ENCODE peak calls at places on chromosomes 16 and 17, in nine cellular contexts. One of them, this sample, is unnamed.

GRCh38 chr16:28063047-28063521 is 430 bp downstream of the GSG1L start:
- DNase-seq in HCT116: no peak
- DNase-seq in fibroblast of the aortic adventitia: no peak
- DNase-seq in upper lobe of right lung: no peak
- DNase-seq in RWPE1: no peak
- DNase-seq in cardiac muscle cell: peak
- DNase-seq in MM.1S: no peak
- DNase-seq in breast epithelium: no peak
- DNase-seq in astrocyte of the spinal cord: no peak
- DNase-seq in this sample: no peak

GRCh38 chr16:67170168-67170947 is at the start of gene NOL3:
- DNase-seq in astrocyte of the spinal cord: peak
- DNase-seq in upper lobe of right lung: peak
- DNase-seq in fibroblast of the aortic adventitia: peak
- DNase-seq in HCT116: no peak
- DNase-seq in breast epithelium: peak
- DNase-seq in MM.1S: peak
- DNase-seq in cardiac muscle cell: peak
- DNase-seq in RWPE1: peak
- DNase-seq in this sample: peak

GRCh38 chr16:19717781-19718623 is at the start of the genes IQCK and KNOP1:
- DNase-seq in MM.1S: peak
- DNase-seq in fibroblast of the aortic adventitia: peak
- DNase-seq in RWPE1: peak
- DNase-seq in HCT116: peak
- DNase-seq in upper lobe of right lung: peak
- DNase-seq in cardiac muscle cell: peak
- DNase-seq in astrocyte of the spinal cord: peak
- DNase-seq in breast epithelium: peak
- DNase-seq in this sample: peak

GRCh38 chr16:21162661-21163151 is 4.2 kb downstream of the LDAF1 start:
- DNase-seq in fibroblast of the aortic adventitia: peak
- DNase-seq in astrocyte of the spinal cord: no peak
- DNase-seq in RWPE1: no peak
- DNase-seq in upper lobe of right lung: no peak
- DNase-seq in cardiac muscle cell: no peak
- DNase-seq in MM.1S: no peak
- DNase-seq in breast epithelium: no peak
- DNase-seq in HCT116: no peak
- DNase-seq in this sample: no peak

GRCh38 chr16:4172070-4172469 is 55.8 kb upstream of the ADCY9 start:
- DNase-seq in cardiac muscle cell: no peak
- DNase-seq in upper lobe of right lung: no peak
- DNase-seq in MM.1S: no peak
- DNase-seq in breast epithelium: no peak
- DNase-seq in fibroblast of the aortic adventitia: peak
- DNase-seq in astrocyte of the spinal cord: no peak
- DNase-seq in RWPE1: no peak
- DNase-seq in HCT116: no peak
- DNase-seq in this sample: no peak

GRCh38 chr16:83253526-83253925 is 554.3 kb upstream of the HSBP1 start:
- DNase-seq in MM.1S: no peak
- DNase-seq in RWPE1: no peak
- DNase-seq in upper lobe of right lung: no peak
- DNase-seq in breast epithelium: no peak
- DNase-seq in cardiac muscle cell: no peak
- DNase-seq in HCT116: no peak
- DNase-seq in astrocyte of the spinal cord: no peak
- DNase-seq in fibroblast of the aortic adventitia: no peak
- DNase-seq in this sample: no peak

GRCh38 chr16:77374384-77374783 is 60.5 kb downstream of the ADAMTS18 start:
- DNase-seq in HCT116: no peak
- DNase-seq in MM.1S: no peak
- DNase-seq in RWPE1: peak
- DNase-seq in fibroblast of the aortic adventitia: no peak
- DNase-seq in upper lobe of right lung: no peak
- DNase-seq in cardiac muscle cell: no peak
- DNase-seq in breast epithelium: no peak
- DNase-seq in astrocyte of the spinal cord: no peak
- DNase-seq in this sample: no peak

GRCh38 chr17:28811594-28812135 is 30.9 kb downstream of the FAM222B start:
- DNase-seq in astrocyte of the spinal cord: peak
- DNase-seq in upper lobe of right lung: no peak
- DNase-seq in breast epithelium: no peak
- DNase-seq in HCT116: peak
- DNase-seq in fibroblast of the aortic adventitia: peak
- DNase-seq in RWPE1: peak
- DNase-seq in cardiac muscle cell: no peak
- DNase-seq in MM.1S: peak
- DNase-seq in this sample: peak

GRCh38 chr17:19346351-19347255 is 15.9 kb downstream of the B9D1 start:
- DNase-seq in breast epithelium: peak
- DNase-seq in cardiac muscle cell: no peak
- DNase-seq in RWPE1: peak
- DNase-seq in astrocyte of the spinal cord: peak
- DNase-seq in upper lobe of right lung: peak
- DNase-seq in MM.1S: no peak
- DNase-seq in fibroblast of the aortic adventitia: peak
- DNase-seq in HCT116: peak
- DNase-seq in this sample: peak

GRCh38 chr17:77424585-77425344 is 284.0 kb downstream of the SEC14L1 start:
- DNase-seq in MM.1S: no peak
- DNase-seq in breast epithelium: no peak
- DNase-seq in RWPE1: no peak
- DNase-seq in upper lobe of right lung: peak
- DNase-seq in cardiac muscle cell: peak
- DNase-seq in astrocyte of the spinal cord: peak
- DNase-seq in HCT116: no peak
- DNase-seq in fibroblast of the aortic adventitia: peak
- DNase-seq in this sample: no peak

GRCh38 chr17:65409381-65409780 is 152.1 kb downstream of the AXIN2 start:
- DNase-seq in astrocyte of the spinal cord: no peak
- DNase-seq in MM.1S: no peak
- DNase-seq in breast epithelium: no peak
- DNase-seq in RWPE1: no peak
- DNase-seq in HCT116: no peak
- DNase-seq in fibroblast of the aortic adventitia: no peak
- DNase-seq in cardiac muscle cell: no peak
- DNase-seq in upper lobe of right lung: no peak
- DNase-seq in this sample: no peak

DNA sequence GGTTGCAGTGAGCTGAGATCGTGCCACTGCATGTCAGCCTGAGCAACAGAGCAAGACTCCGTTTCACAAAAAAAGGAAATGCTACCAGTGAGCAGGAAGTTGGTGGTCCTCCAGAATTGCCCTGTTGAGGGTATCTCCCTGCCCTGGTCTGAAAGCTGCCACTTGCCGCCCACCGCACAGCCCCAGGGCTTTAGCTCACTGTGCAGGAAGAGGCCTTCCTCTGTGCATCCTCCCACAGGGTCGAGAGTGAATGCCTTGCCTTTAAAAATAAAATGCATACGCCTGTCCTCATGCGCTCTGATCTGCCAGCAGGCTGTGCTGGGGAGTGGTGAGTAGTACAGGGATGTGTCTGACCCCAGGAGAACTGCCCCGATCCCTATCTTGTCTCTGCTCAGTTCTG is 587.5 kb downstream of the MAF start:
- DNase-seq in HCT116: no peak
- DNase-seq in astrocyte of the spinal cord: no peak
- DNase-seq in RWPE1: no peak
- DNase-seq in upper lobe of right lung: no peak
- DNase-seq in fibroblast of the aortic adventitia: no peak
- DNase-seq in breast epithelium: no peak
- DNase-seq in cardiac muscle cell: no peak
- DNase-seq in MM.1S: no peak
- DNase-seq in this sample: no peak
- TF ChIP-seq CTCF in HCT116: no peak
- TF ChIP-seq CTCF in astrocyte of the spinal cord: no peak
- TF ChIP-seq CTCF in RWPE1: no peak
- TF ChIP-seq CTCF in upper lobe of right lung: no peak
- TF ChIP-seq CTCF in fibroblast of the aortic adventitia: no peak
- TF ChIP-seq CTCF in breast epithelium: no peak
- TF ChIP-seq CTCF in cardiac muscle cell: no peak
- TF ChIP-seq CTCF in MM.1S: no peak
- TF ChIP-seq CTCF in this sample: no peak

GRCh38 chr17:35089846-35090193 is 26.3 kb upstream of the RFFL start:
- DNase-seq in cardiac muscle cell: peak
- DNase-seq in MM.1S: no peak
- DNase-seq in HCT116: no peak
- DNase-seq in astrocyte of the spinal cord: peak
- DNase-seq in breast epithelium: no peak
- DNase-seq in upper lobe of right lung: no peak
- DNase-seq in RWPE1: peak
- DNase-seq in fibroblast of the aortic adventitia: no peak
- DNase-seq in this sample: no peak
- TF ChIP-seq CTCF in cardiac muscle cell: no peak
- TF ChIP-seq CTCF in MM.1S: no peak
- TF ChIP-seq CTCF in HCT116: peak
- TF ChIP-seq CTCF in astrocyte of the spinal cord: no peak
- TF ChIP-seq CTCF in breast epithelium: no peak
- TF ChIP-seq CTCF in upper lobe of right lung: no peak
- TF ChIP-seq CTCF in RWPE1: no peak
- TF ChIP-seq CTCF in fibroblast of the aortic adventitia: peak
- TF ChIP-seq CTCF in this sample: no peak

DNA sequence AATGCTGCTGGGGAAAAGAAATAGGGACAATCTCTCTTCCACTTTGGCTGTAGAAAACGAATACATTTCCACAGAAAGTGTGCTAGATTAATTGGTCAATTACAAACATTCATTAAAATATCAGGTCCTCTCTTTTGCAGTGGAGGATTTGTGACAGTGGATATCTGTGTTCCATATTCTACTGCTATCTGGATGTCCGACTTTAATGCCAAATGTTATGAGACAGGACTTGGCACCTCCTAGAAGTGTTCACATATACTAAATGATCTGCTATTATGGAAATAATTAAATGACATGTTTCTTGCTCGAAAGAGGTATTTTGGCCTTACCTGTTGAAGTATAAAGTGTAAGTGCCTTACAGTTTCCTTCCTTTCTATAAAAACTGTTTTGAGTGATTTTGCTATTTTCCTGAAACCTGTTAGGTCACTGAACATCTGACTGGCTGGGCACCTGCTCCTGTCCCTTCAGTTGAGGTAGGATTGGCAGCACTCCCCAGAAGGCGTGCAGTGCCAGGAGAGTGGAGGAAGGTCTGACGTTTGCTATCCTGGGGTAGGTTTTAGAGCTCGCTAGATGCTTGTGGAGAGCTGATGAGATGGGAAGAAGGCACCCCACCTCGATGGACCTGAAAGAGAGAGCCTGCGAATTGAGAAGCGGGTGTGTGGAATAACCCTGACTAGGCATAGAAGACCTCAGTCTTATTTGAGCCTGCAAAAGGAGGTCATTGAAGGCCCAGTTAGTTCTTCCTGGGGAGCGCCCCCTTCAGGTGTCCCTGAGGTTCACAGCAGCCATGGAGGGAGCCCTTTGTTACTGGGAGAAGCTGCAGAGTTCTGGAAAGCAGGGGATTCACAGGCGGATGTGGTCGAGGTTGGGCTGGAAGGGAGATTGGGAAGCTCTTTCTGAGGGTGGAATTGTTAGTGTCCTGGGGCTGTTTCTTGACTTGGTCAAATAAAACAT is 159.4 kb upstream of the ZNF267 start:
- DNase-seq in fibroblast of the aortic adventitia: no peak
- DNase-seq in upper lobe of right lung: no peak
- DNase-seq in astrocyte of the spinal cord: no peak
- DNase-seq in cardiac muscle cell: peak
- DNase-seq in breast epithelium: no peak
- DNase-seq in RWPE1: no peak
- DNase-seq in MM.1S: no peak
- DNase-seq in HCT116: no peak
- DNase-seq in this sample: peak
- TF ChIP-seq CTCF in fibroblast of the aortic adventitia: peak
- TF ChIP-seq CTCF in upper lobe of right lung: peak
- TF ChIP-seq CTCF in astrocyte of the spinal cord: peak
- TF ChIP-seq CTCF in cardiac muscle cell: peak
- TF ChIP-seq CTCF in breast epithelium: no peak
- TF ChIP-seq CTCF in RWPE1: no peak
- TF ChIP-seq CTCF in MM.1S: peak
- TF ChIP-seq CTCF in HCT116: peak
- TF ChIP-seq CTCF in this sample: no peak

DNA sequence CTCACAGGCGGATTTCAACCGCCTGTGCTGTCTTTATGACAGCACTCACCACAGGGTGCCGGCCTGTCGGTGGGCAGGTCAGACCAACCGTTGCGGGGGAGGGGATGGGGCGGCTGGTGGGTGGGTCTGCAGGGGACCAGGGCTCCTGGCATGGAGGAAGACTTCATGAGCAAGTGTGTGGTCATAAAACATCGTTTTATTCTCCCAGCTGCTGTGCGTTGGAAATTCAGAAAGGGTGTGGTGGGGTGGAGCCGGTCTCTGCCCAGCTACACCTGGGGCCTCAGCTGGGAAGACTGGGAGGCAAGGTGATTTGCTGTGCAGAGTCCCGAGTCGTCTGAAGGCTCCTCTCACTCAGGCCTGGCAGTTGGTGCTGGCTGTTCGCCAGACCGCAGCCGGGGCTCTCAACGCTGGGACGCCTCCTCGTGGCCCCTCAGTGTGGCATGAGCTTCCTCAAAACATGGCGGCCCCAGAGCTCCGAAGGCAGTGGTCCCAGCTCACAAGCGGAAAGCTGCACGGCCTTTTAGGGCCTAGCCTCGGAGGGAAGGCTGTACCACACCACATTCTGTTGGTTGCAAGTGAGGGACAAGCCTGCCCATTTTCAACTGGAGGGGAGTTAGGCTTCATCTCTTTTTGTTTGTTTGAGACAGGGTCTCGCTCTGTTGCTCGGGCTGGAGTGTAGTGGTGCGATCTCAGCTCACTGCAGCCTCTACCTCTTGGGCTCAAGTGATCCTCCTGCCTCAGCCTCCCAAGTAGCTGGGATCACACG is 45.8 kb upstream of the GSE1 start:
- DNase-seq in breast epithelium: no peak
- DNase-seq in upper lobe of right lung: no peak
- DNase-seq in cardiac muscle cell: no peak
- DNase-seq in fibroblast of the aortic adventitia: no peak
- DNase-seq in RWPE1: no peak
- DNase-seq in astrocyte of the spinal cord: no peak
- DNase-seq in HCT116: no peak
- DNase-seq in MM.1S: no peak
- DNase-seq in this sample: no peak
- TF ChIP-seq CTCF in breast epithelium: no peak
- TF ChIP-seq CTCF in upper lobe of right lung: no peak
- TF ChIP-seq CTCF in cardiac muscle cell: no peak
- TF ChIP-seq CTCF in fibroblast of the aortic adventitia: no peak
- TF ChIP-seq CTCF in RWPE1: no peak
- TF ChIP-seq CTCF in astrocyte of the spinal cord: no peak
- TF ChIP-seq CTCF in HCT116: no peak
- TF ChIP-seq CTCF in MM.1S: no peak
- TF ChIP-seq CTCF in this sample: no peak

This sample was measured in GM13976.